ENCODE peak calls at places on chromosomes 12 and 14, in five cellular contexts. U is HFFc6, B is OCI-LY7, S is PC-3, G is pancreas. K is an unnamed sample.

GRCh38 chr14:97456958-97457357 is 659.8 kb downstream of the VRK1 start:
- DNase-seq in U (no peak), B (no peak), S (peak), G (no peak), K (no peak)

GRCh38 chr12:120388711-120389431 is 19.9 kb upstream of the MSI1 start:
- DNase-seq in U (no peak), B (no peak), S (no peak), G (no peak), K (no peak)

GRCh38 chr14:78567343-78567742 is 397.2 kb downstream of the NRXN3 start:
- DNase-seq in U (peak), B (no peak), S (no peak), G (no peak), K (no peak)

GRCh38 chr12:6352198-6353173 is 10.6 kb upstream of the TNFRSF1A start:
- DNase-seq in U (no peak), B (peak), S (no peak), G (no peak), K (no peak)

GRCh38 chr14:81400852-81401251 is 728 bp upstream of the STON2 start:
- DNase-seq in U (peak), B (no peak), S (peak), G (no peak), K (no peak)

GRCh38 chr12:5187136-5187535 is 143.5 kb downstream of the KCNA5 start:
- DNase-seq in U (no peak), B (no peak), S (no peak), G (no peak), K (no peak)

GRCh38 chr14:92584221-92584620 is 70.6 kb downstream of the RIN3 start:
- DNase-seq in U (no peak), B (no peak), S (no peak), G (no peak), K (no peak)

GRCh38 chr14:102708494-102708893 is 68.8 kb upstream of the TRAF3 start:
- DNase-seq in U (no peak), B (no peak), S (no peak), G (no peak), K (no peak)

GRCh38 chr12:49588761-49589516 is 16.5 kb downstream of the FAM186B start:
- DNase-seq in U (no peak), B (no peak), S (no peak), G (no peak), K (no peak)

GRCh38 chr14:51185754-51186153 is 54.3 kb upstream of the TMX1 start:
- DNase-seq in U (no peak), B (no peak), S (no peak), G (no peak), K (no peak)

GRCh38 chr12:84632556-84632955 is 280.0 kb downstream of the SLC6A15 start:
- DNase-seq in U (peak), B (no peak), S (no peak), G (no peak), K (no peak)

GRCh38 chr12:48296586-48297396 is 53.9 kb downstream of the ZNF641 start:
- DNase-seq in U (peak), B (no peak), S (peak), G (peak), K (peak)

GRCh38 chr12:50187084-50187900 is 20.1 kb upstream of the CERS5 start:
- DNase-seq in U (peak), B (no peak), S (no peak), G (no peak), K (no peak)

GRCh38 chr12:5433081-5433839 is 1.4 kb downstream of the NTF3 start:
- DNase-seq in U (no peak), B (no peak), S (no peak), G (no peak), K (no peak)

GRCh38 chr12:47754881-47755280 is 3.8 kb downstream of the RAPGEF3 start:
- DNase-seq in U (no peak), B (no peak), S (peak), G (peak), K (no peak)

GRCh38 chr12:110860833-110861291 is 14.1 kb downstream of the CCDC63 start:
- DNase-seq in U (no peak), B (peak), S (no peak), G (no peak), K (no peak)

GRCh38 chr14:28344381-28344780 is 422.2 kb upstream of the FOXG1 start:
- DNase-seq in U (no peak), B (no peak), S (peak), G (no peak), K (no peak)
- TF ChIP-seq CTCF in U (no peak), B (no peak), S (no peak), G (no peak), K (no peak)

DNA sequence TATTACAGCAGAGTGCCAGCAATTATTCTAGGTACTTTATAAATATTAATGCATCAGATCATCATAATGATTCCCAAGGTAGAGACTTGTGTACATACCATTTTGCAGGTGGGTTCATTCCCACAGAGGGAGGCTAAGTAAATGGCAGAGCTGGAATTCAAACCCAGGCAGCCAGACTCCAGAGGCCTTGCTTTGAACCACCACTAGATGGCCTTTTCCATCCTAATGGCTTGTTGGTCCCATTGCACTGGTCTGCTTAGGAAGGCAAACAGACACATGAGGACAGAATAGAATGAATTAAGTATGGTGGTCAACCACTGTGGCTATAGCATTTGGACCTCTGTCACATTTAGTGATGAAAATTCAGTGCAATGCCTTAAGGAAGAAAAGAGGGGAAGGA is 158.7 kb downstream of the METTL25 start:
- DNase-seq in U (no peak), B (peak), S (peak), G (no peak), K (no peak)
- TF ChIP-seq CTCF in U (peak), B (peak), S (peak), G (no peak), K (peak)

GRCh38 chr12:56431850-56432249 is 17.4 kb downstream of the TIMELESS start:
- DNase-seq in U (no peak), B (no peak), S (no peak), G (no peak), K (no peak)

GRCh38 chr12:56434828-56435227 is 14.4 kb downstream of the TIMELESS start:
- DNase-seq in U (no peak), B (no peak), S (no peak), G (no peak), K (no peak)

DNA sequence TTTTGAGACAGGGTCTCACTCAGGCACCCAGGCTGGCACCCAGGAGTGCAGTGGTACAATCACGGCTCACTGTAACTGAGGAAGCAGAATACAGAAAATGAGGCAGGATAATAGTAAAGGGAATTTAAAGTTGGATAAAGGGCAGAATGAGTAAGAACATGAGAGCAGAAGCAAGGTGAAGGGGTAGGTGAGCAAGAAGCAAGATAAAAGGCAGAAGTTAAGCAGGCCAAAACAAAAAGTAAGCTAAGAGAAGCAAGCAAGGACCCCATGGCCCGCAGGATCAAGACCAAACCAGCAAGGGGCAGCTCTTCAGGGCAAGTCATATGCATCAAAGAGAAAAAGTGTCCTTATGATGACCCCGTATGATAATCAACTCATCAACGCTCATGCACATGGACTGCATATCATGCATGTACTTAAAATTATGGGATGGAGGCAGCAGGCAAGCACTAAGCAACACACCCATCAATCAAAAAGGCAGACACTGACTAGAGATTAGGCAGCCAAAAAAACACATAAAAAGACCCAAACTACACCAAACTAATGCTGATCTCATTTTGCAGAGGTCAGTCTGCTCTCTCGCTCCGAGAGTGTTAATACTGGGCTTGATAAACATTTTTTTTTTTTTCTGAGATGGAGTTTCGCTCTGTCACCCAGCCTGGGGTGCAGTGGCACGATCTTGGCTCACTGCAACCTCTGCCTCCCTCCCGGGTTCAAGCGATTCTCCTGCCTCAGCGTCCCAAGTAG is 11.6 kb downstream of the TIMELESS start:
- DNase-seq in U (no peak), B (no peak), S (no peak), G (no peak), K (no peak)
- TF ChIP-seq CTCF in U (no peak), B (no peak), S (no peak), G (no peak), K (no peak)

DNA sequence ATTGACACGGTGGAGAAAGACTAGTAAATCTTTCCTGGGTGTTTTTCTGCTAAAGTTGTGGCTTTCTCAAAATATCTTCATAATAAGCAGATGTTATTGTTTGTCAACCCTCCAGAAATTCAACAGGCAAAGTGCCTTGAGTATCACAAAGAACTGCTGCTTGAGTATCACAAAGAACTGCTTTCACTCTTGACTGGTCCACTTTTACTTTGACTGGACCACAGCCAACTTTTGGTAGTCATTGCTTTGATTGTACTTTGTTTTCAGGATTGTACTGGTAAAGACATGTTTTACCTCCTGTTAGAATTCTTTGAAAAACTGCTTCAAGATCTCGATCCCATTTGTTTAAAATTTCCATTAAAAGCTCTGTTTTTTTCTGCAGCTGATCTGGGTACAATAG is 62.6 kb downstream of the PDZRN4 start:
- DNase-seq in U (no peak), B (no peak), S (no peak), G (no peak), K (no peak)
- TF ChIP-seq CTCF in U (no peak), B (no peak), S (no peak), G (no peak), K (no peak)

K was measured in type B pancreatic cell.